ENCODE peak calls at places on chromosome 9, in four cellular contexts. T is tibial artery, X is AG10803, L is spleen. S is an unnamed sample.

GRCh38 chr9:21965401-21965951 is 28.7 kb downstream of the CDKN2A start:
- DNase-seq in T (no peak), X (peak; percentile 67), L (peak; percentile 87), S (peak; percentile 40)

GRCh38 chr9:127398715-127399400 is 1.9 kb downstream of the SLC2A8 start:
- DNase-seq in T (no peak), X (no peak), L (peak; percentile 61), S (no peak)

GRCh38 chr9:95726756-95727155 is 148.7 kb upstream of the ERCC6L2 start:
- DNase-seq in L (no peak), T (no peak), X (peak; percentile 59), S (no peak)

GRCh38 chr9:93096131-93096802 is at the start of gene CARD19:
- DNase-seq in T (peak; percentile 74), L (no peak), X (peak; percentile 41), S (peak; percentile 47)

GRCh38 chr9:79611091-79611614 is 39.4 kb downstream of the TLE4 start:
- DNase-seq in X (peak; percentile 99), T (no peak), L (no peak), S (no peak)

GRCh38 chr9:90287567-90288274 is 354.9 kb downstream of the DIRAS2 start:
- DNase-seq in X (no peak), L (no peak), T (no peak), S (no peak)

GRCh38 chr9:8652282-8652681 is 852.7 kb upstream of the DMAC1 start:
- DNase-seq in L (no peak), T (no peak), X (no peak), S (no peak)

GRCh38 chr9:28999057-28999456 is 1425.8 kb upstream of the C9orf72 start:
- DNase-seq in X (no peak), T (no peak), L (no peak), S (no peak)

GRCh38 chr9:38042626-38043359 is 26.2 kb downstream of the SHB start:
- DNase-seq in T (no peak), X (no peak), L (no peak), S (no peak)
- TF ChIP-seq CTCF in T (no peak), X (no peak), L (no peak), S (no peak)

DNA sequence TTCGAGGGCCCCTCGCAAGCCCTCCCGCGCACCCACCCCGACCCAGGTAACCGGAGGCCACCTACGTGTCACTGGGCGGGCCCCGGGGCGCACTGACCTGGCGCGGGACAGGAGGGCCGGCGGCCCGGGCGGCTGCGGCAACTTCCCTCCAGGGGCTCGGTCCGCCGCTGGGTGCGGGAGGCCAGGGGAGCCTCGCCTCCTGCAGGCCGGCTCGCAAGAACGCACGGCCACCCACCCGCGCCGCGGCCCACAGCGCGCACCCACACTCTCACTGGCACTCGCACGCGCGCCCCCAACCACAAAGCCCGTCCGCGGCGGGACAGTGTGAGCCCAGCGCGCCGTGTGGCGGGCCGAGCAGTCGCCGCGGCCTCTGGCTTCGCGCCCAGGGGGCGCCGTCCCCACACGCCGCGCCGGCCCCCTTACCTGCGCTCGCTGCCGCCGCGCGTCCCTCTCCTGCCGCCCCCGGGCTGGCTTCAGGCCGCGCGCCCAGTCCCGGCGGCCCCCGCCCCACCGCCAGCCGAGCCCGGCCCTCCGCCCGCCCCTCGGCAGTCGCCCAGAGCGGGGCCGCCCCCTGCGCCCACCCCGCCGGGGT is 430 bp downstream of the LPAR1 start:
- DNase-seq in X (peak; percentile 40), T (peak; percentile 25), L (peak; percentile 83), S (no peak)
- TF ChIP-seq CTCF in X (peak; percentile 7), T (no peak), L (no peak), S (no peak)

DNA sequence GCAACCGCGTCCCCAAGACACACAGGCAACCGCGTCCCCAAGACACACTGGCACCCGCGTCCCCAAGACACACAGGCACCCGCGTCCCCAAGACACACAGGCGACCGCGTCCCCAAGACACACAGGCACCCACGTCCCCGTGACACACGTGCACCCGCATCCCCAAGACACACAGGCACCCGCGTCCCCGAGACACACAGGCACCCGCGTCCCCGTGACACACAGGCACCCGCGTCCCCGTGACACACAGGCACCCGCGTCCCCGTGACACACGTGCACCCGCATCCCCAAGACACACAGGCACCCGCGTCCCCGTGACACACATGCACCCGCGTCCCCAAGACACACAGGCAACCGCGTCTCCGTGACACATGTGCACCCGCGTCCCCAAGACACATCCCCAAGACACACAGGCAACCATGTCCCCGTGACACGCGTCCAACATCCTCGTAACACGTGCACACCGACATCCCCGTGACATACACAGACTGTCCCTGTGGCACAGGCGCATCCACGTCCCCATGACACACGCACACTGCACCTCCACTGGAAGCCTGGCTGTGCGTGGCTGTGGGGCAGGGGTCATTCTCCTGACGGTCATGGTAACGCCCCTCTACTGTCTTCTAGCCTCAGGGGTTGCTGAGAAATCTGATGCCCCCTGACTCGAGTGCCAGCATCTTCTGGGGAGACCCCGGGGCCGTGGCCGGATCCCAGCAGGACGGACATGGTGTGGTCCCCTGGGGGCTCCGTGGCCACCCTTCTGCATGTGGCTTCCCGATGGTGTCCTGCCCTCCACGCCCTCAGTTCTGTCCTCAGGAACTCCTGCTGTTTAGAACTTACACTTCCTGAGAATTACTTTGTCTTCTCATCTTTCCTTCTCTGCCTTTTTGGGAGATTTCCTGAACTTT is 24.1 kb downstream of the EXD3 start:
- DNase-seq in T (no peak), X (no peak), L (no peak), S (no peak)
- TF ChIP-seq CTCF in T (no peak), X (no peak), L (no peak), S (no peak)

GRCh38 chr9:126071076-126071750 is 255.4 kb upstream of the MVB12B start:
- DNase-seq in X (no peak), T (no peak), L (no peak), S (no peak)

GRCh38 chr9:126070071-126070470 is 256.6 kb upstream of the MVB12B start:
- DNase-seq in T (no peak), L (no peak), X (no peak), S (no peak)

GRCh38 chr9:126067031-126067734 is 259.4 kb upstream of the MVB12B start:
- DNase-seq in T (no peak), X (no peak), L (no peak), S (no peak)

GRCh38 chr9:126068534-126069230 is 257.9 kb upstream of the MVB12B start:
- DNase-seq in X (no peak), L (no peak), T (no peak), S (no peak)

GRCh38 chr9:126069400-126069955 is 257.2 kb upstream of the MVB12B start:
- DNase-seq in X (no peak), L (no peak), T (no peak), S (no peak)
- TF ChIP-seq CTCF in X (no peak), L (no peak), T (no peak), S (no peak)

DNA sequence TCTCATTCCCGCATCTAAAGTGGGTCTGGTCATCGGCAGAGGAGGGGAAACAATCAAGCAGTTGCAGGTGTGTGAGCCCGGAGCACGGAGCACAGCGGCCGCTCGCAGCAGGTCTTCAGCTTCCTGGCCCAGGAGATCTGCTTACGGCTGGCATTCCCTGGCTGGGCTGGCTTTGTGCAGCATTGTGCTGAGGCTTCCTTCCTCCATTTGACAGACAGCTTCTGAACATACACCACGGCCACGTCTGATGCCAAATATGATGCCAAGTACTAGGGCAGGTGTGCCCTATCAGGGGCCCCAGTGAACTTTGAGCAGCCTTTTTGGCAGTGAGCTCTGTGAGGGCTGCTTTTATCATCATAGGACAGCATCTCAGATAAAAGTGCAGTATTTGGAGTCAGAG is 37.1 kb downstream of the FUBP3 start:
- DNase-seq in T (no peak), L (no peak), X (no peak), S (no peak)
- TF ChIP-seq CTCF in T (no peak), L (no peak), X (no peak), S (no peak)